ENCODE peak calls at places on chromosome 5, in nine cellular contexts. One of them, this sample, is unnamed.

GRCh38 chr5:102498271-102499034 is at the start of gene SLCO6A1:
- DNase-seq in esophagus squamous epithelium: no peak
- DNase-seq in GM20000: no peak
- DNase-seq in lower leg skin: no peak
- DNase-seq in ovary: no peak
- DNase-seq in kidney epithelial cell: no peak
- DNase-seq in heart right ventricle: no peak
- DNase-seq in IMR-90: no peak
- DNase-seq in AG09319: no peak
- DNase-seq in this sample: no peak

GRCh38 chr5:80957031-80957761 is 3.0 kb upstream of the RASGRF2 start:
- DNase-seq in esophagus squamous epithelium: no peak
- DNase-seq in GM20000: no peak
- DNase-seq in lower leg skin: no peak
- DNase-seq in ovary: no peak
- DNase-seq in kidney epithelial cell: no peak
- DNase-seq in heart right ventricle: no peak
- DNase-seq in IMR-90: no peak
- DNase-seq in AG09319: no peak
- DNase-seq in this sample: no peak

GRCh38 chr5:6365142-6365976 is 13.0 kb downstream of the MED10 start:
- DNase-seq in esophagus squamous epithelium: no peak
- DNase-seq in GM20000: no peak
- DNase-seq in lower leg skin: peak
- DNase-seq in ovary: no peak
- DNase-seq in kidney epithelial cell: no peak
- DNase-seq in heart right ventricle: no peak
- DNase-seq in IMR-90: peak
- DNase-seq in AG09319: no peak
- DNase-seq in this sample: no peak

GRCh38 chr5:91486638-91487037 is 103.5 kb upstream of the ARRDC3 start:
- DNase-seq in esophagus squamous epithelium: no peak
- DNase-seq in GM20000: no peak
- DNase-seq in lower leg skin: no peak
- DNase-seq in ovary: no peak
- DNase-seq in kidney epithelial cell: no peak
- DNase-seq in heart right ventricle: no peak
- DNase-seq in IMR-90: peak
- DNase-seq in AG09319: no peak
- DNase-seq in this sample: peak

GRCh38 chr5:119316116-119316515 is 39.7 kb upstream of the TNFAIP8 start:
- DNase-seq in esophagus squamous epithelium: no peak
- DNase-seq in GM20000: no peak
- DNase-seq in lower leg skin: no peak
- DNase-seq in ovary: no peak
- DNase-seq in kidney epithelial cell: no peak
- DNase-seq in heart right ventricle: no peak
- DNase-seq in IMR-90: no peak
- DNase-seq in AG09319: no peak
- DNase-seq in this sample: no peak

GRCh38 chr5:142486581-142486980 is 161.8 kb upstream of the SPRY4 start:
- DNase-seq in esophagus squamous epithelium: no peak
- DNase-seq in GM20000: no peak
- DNase-seq in lower leg skin: no peak
- DNase-seq in ovary: no peak
- DNase-seq in kidney epithelial cell: no peak
- DNase-seq in heart right ventricle: no peak
- DNase-seq in IMR-90: peak
- DNase-seq in AG09319: peak
- DNase-seq in this sample: peak

GRCh38 chr5:112257961-112258360 is 161.1 kb downstream of the EPB41L4A start:
- DNase-seq in esophagus squamous epithelium: no peak
- DNase-seq in GM20000: no peak
- DNase-seq in lower leg skin: no peak
- DNase-seq in ovary: no peak
- DNase-seq in kidney epithelial cell: no peak
- DNase-seq in heart right ventricle: no peak
- DNase-seq in IMR-90: no peak
- DNase-seq in AG09319: no peak
- DNase-seq in this sample: no peak

GRCh38 chr5:24232929-24233328 is 411.8 kb downstream of the CDH10 start:
- DNase-seq in esophagus squamous epithelium: no peak
- DNase-seq in GM20000: no peak
- DNase-seq in lower leg skin: no peak
- DNase-seq in ovary: no peak
- DNase-seq in kidney epithelial cell: no peak
- DNase-seq in heart right ventricle: no peak
- DNase-seq in IMR-90: no peak
- DNase-seq in AG09319: no peak
- DNase-seq in this sample: no peak

GRCh38 chr5:42620579-42621216 is 135.9 kb upstream of the CCDC152 start:
- DNase-seq in esophagus squamous epithelium: no peak
- DNase-seq in GM20000: no peak
- DNase-seq in lower leg skin: no peak
- DNase-seq in ovary: no peak
- DNase-seq in kidney epithelial cell: no peak
- DNase-seq in heart right ventricle: no peak
- DNase-seq in IMR-90: no peak
- DNase-seq in AG09319: no peak
- DNase-seq in this sample: peak

GRCh38 chr5:38509185-38509584 is 47.3 kb downstream of the LIFR start:
- DNase-seq in esophagus squamous epithelium: no peak
- DNase-seq in GM20000: no peak
- DNase-seq in lower leg skin: no peak
- DNase-seq in ovary: no peak
- DNase-seq in kidney epithelial cell: no peak
- DNase-seq in heart right ventricle: no peak
- DNase-seq in IMR-90: peak
- DNase-seq in AG09319: no peak
- DNase-seq in this sample: peak

GRCh38 chr5:91388362-91388761 is 5.2 kb upstream of the ARRDC3 start:
- DNase-seq in esophagus squamous epithelium: no peak
- DNase-seq in GM20000: no peak
- DNase-seq in lower leg skin: no peak
- DNase-seq in ovary: no peak
- DNase-seq in kidney epithelial cell: no peak
- DNase-seq in heart right ventricle: no peak
- DNase-seq in IMR-90: no peak
- DNase-seq in AG09319: no peak
- DNase-seq in this sample: no peak

GRCh38 chr5:119178435-119178834 is 107.5 kb downstream of the DMXL1 start:
- DNase-seq in esophagus squamous epithelium: no peak
- DNase-seq in GM20000: no peak
- DNase-seq in lower leg skin: no peak
- DNase-seq in ovary: no peak
- DNase-seq in kidney epithelial cell: no peak
- DNase-seq in heart right ventricle: no peak
- DNase-seq in IMR-90: no peak
- DNase-seq in AG09319: no peak
- DNase-seq in this sample: no peak

GRCh38 chr5:67693956-67694564 is 497.5 kb upstream of the CD180 start:
- DNase-seq in esophagus squamous epithelium: no peak
- DNase-seq in GM20000: no peak
- DNase-seq in lower leg skin: peak
- DNase-seq in ovary: peak
- DNase-seq in kidney epithelial cell: peak
- DNase-seq in heart right ventricle: peak
- DNase-seq in IMR-90: no peak
- DNase-seq in AG09319: no peak
- DNase-seq in this sample: no peak

GRCh38 chr5:123364443-123364842 is 58.8 kb downstream of the CEP120 start:
- DNase-seq in esophagus squamous epithelium: no peak
- DNase-seq in GM20000: no peak
- DNase-seq in lower leg skin: no peak
- DNase-seq in ovary: no peak
- DNase-seq in kidney epithelial cell: no peak
- DNase-seq in heart right ventricle: no peak
- DNase-seq in IMR-90: peak
- DNase-seq in AG09319: no peak
- DNase-seq in this sample: no peak

GRCh38 chr5:148846930-148847329 is 20.5 kb downstream of the ADRB2 start:
- DNase-seq in esophagus squamous epithelium: no peak
- DNase-seq in GM20000: no peak
- DNase-seq in lower leg skin: no peak
- DNase-seq in ovary: no peak
- DNase-seq in kidney epithelial cell: no peak
- DNase-seq in heart right ventricle: no peak
- DNase-seq in IMR-90: peak
- DNase-seq in AG09319: no peak
- DNase-seq in this sample: peak

GRCh38 chr5:95958308-95959014 is 3.2 kb downstream of the ELL2 start:
- DNase-seq in esophagus squamous epithelium: no peak
- DNase-seq in GM20000: no peak
- DNase-seq in lower leg skin: no peak
- DNase-seq in ovary: no peak
- DNase-seq in kidney epithelial cell: no peak
- DNase-seq in heart right ventricle: no peak
- DNase-seq in IMR-90: peak
- DNase-seq in AG09319: no peak
- DNase-seq in this sample: peak

GRCh38 chr5:139391570-139392323 is 2.0 kb upstream of the MZB1 start:
- DNase-seq in esophagus squamous epithelium: no peak
- DNase-seq in GM20000: no peak
- DNase-seq in lower leg skin: no peak
- DNase-seq in ovary: no peak
- DNase-seq in kidney epithelial cell: no peak
- DNase-seq in heart right ventricle: no peak
- DNase-seq in IMR-90: peak
- DNase-seq in AG09319: no peak
- DNase-seq in this sample: peak

DNA sequence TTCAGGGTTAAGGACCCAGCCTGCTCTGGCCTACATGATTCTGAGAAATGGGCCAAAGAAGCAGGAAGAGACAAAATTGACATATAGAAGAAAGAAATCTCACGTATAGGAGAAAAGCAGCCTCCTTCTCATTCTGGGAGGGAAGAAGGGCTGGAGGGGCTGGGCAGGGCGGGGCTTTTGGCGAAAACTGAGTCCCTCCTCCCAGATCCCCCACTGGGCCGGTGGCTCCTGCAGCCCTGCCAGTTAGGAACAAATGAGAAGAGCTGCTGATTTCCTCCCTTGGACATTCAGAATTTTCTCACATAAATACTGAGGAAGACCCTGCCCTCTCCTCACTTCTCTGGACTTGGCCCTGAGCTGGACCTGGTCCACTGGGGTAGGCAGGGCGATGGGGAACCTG is at the start of gene WNT8A:
- DNase-seq in esophagus squamous epithelium: no peak
- DNase-seq in GM20000: no peak
- DNase-seq in lower leg skin: no peak
- DNase-seq in ovary: no peak
- DNase-seq in kidney epithelial cell: no peak
- DNase-seq in heart right ventricle: no peak
- DNase-seq in IMR-90: no peak
- DNase-seq in AG09319: no peak
- DNase-seq in this sample: no peak
- TF ChIP-seq CTCF in esophagus squamous epithelium: no peak
- TF ChIP-seq CTCF in GM20000: no peak
- TF ChIP-seq CTCF in lower leg skin: no peak
- TF ChIP-seq CTCF in ovary: no peak
- TF ChIP-seq CTCF in kidney epithelial cell: no peak
- TF ChIP-seq CTCF in heart right ventricle: no peak
- TF ChIP-seq CTCF in IMR-90: no peak
- TF ChIP-seq CTCF in AG09319: no peak
- TF ChIP-seq CTCF in this sample: no peak

DNA sequence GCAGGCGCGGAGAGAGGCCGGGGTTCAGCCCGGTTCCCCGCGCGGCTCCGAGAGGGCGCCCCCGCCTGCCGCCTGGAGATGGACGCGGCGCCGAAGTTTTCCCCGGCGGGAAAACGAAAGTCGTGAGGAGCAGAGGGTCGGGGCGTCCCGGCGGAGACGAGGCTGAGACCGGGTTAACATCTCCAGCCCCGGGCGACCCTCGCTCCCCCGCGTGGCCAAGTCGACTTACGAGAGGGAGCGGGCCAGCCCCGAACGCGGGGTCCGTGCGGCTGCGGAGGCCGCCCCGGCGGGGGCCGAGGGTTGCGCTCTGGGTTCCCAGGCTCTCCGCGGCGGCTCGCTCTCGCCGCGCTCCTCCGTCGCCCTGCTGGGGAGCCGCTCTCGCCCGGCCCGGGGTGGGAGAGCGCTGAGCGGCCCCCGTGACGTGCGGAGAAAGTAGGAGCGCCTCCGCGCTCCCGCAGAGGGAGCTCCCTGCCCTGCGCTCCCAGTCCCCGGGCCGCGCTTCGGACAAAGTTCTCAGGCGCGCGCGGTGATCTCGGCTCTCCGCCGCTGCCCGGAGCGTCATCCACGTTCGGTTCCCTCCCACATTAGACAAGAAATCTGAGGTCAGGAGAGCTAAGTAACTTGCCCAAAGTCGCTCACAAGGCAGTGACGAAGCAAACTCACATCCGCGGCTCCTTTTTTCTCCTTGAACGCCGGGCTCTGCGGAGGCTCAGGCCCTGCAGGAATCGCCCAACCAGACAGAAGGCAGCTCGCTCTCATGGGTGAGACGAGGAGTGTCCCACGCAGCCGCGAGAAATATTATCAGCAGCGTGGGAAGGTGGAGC is 1.1 kb upstream of the GCNT4 start:
- DNase-seq in esophagus squamous epithelium: no peak
- DNase-seq in GM20000: peak
- DNase-seq in lower leg skin: peak
- DNase-seq in ovary: peak
- DNase-seq in kidney epithelial cell: no peak
- DNase-seq in heart right ventricle: peak
- DNase-seq in IMR-90: peak
- DNase-seq in AG09319: no peak
- DNase-seq in this sample: peak
- TF ChIP-seq CTCF in esophagus squamous epithelium: no peak
- TF ChIP-seq CTCF in GM20000: no peak
- TF ChIP-seq CTCF in lower leg skin: no peak
- TF ChIP-seq CTCF in ovary: no peak
- TF ChIP-seq CTCF in kidney epithelial cell: no peak
- TF ChIP-seq CTCF in heart right ventricle: no peak
- TF ChIP-seq CTCF in IMR-90: peak
- TF ChIP-seq CTCF in AG09319: peak
- TF ChIP-seq CTCF in this sample: peak

GRCh38 chr5:180860887-180861822 is at the start of gene ZFP62:
- DNase-seq in esophagus squamous epithelium: peak
- DNase-seq in GM20000: peak
- DNase-seq in lower leg skin: peak
- DNase-seq in ovary: peak
- DNase-seq in kidney epithelial cell: peak
- DNase-seq in heart right ventricle: peak
- DNase-seq in IMR-90: peak
- DNase-seq in AG09319: peak
- DNase-seq in this sample: peak
- TF ChIP-seq CTCF in esophagus squamous epithelium: no peak
- TF ChIP-seq CTCF in GM20000: no peak
- TF ChIP-seq CTCF in lower leg skin: no peak
- TF ChIP-seq CTCF in ovary: peak
- TF ChIP-seq CTCF in kidney epithelial cell: no peak
- TF ChIP-seq CTCF in heart right ventricle: no peak
- TF ChIP-seq CTCF in IMR-90: no peak
- TF ChIP-seq CTCF in AG09319: no peak
- TF ChIP-seq CTCF in this sample: no peak

DNA sequence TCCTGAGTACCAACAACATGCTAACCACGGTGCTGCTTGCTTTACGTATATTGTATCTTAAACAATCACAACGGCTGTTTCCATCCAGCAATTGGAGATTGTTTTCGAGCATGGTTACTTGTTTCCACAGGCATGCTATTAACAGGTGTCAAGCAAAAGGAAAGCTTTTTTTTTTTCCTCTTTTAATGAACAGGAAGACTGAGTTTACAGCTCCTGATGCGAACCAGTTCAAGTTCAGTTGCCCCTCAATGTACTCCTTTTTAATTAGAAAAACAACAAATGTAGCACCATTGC is 186.8 kb downstream of the PDZD2 start:
- DNase-seq in esophagus squamous epithelium: no peak
- DNase-seq in GM20000: no peak
- DNase-seq in lower leg skin: no peak
- DNase-seq in ovary: no peak
- DNase-seq in kidney epithelial cell: no peak
- DNase-seq in heart right ventricle: no peak
- DNase-seq in IMR-90: no peak
- DNase-seq in AG09319: no peak
- DNase-seq in this sample: no peak
- TF ChIP-seq CTCF in esophagus squamous epithelium: no peak
- TF ChIP-seq CTCF in GM20000: no peak
- TF ChIP-seq CTCF in lower leg skin: no peak
- TF ChIP-seq CTCF in ovary: no peak
- TF ChIP-seq CTCF in kidney epithelial cell: no peak
- TF ChIP-seq CTCF in heart right ventricle: no peak
- TF ChIP-seq CTCF in IMR-90: no peak
- TF ChIP-seq CTCF in AG09319: no peak
- TF ChIP-seq CTCF in this sample: no peak